ENCODE peak calls at places on chromosomes 3 and 15, in five cellular contexts. One of them, this sample, is unnamed.

GRCh38 chr3:130759692-130760338 is 13.2 kb upstream of the PIK3R4 start:
- DNase-seq in upper lobe of left lung: peak; percentile 60
- DNase-seq in dorsolateral prefrontal cortex: no peak
- DNase-seq in upper lobe of right lung: no peak
- DNase-seq in neural progenitor cell: peak; percentile 66
- DNase-seq in this sample: no peak

GRCh38 chr3:133761605-133762484 is 15.7 kb downstream of the TF start:
- DNase-seq in upper lobe of left lung: no peak
- DNase-seq in dorsolateral prefrontal cortex: no peak
- DNase-seq in upper lobe of right lung: no peak
- DNase-seq in neural progenitor cell: no peak
- DNase-seq in this sample: no peak

GRCh38 chr3:142962520-142963265 is 781 bp downstream of the PAQR9 start:
- DNase-seq in upper lobe of left lung: no peak
- DNase-seq in dorsolateral prefrontal cortex: no peak
- DNase-seq in upper lobe of right lung: no peak
- DNase-seq in neural progenitor cell: no peak
- DNase-seq in this sample: no peak

GRCh38 chr3:181823716-181824115 is 112.0 kb downstream of the SOX2 start:
- DNase-seq in upper lobe of left lung: no peak
- DNase-seq in dorsolateral prefrontal cortex: no peak
- DNase-seq in upper lobe of right lung: no peak
- DNase-seq in neural progenitor cell: no peak
- DNase-seq in this sample: no peak

GRCh38 chr3:127072971-127073851 is 90.3 kb downstream of the PLXNA1 start:
- DNase-seq in upper lobe of left lung: no peak
- DNase-seq in dorsolateral prefrontal cortex: no peak
- DNase-seq in upper lobe of right lung: peak; percentile 52
- DNase-seq in neural progenitor cell: no peak
- DNase-seq in this sample: no peak

GRCh38 chr3:59235221-59236012 is 185.6 kb upstream of the CFAP20DC start:
- DNase-seq in upper lobe of left lung: no peak
- DNase-seq in dorsolateral prefrontal cortex: no peak
- DNase-seq in upper lobe of right lung: no peak
- DNase-seq in neural progenitor cell: no peak
- DNase-seq in this sample: no peak

GRCh38 chr3:64074091-64074490 is 50.8 kb upstream of the PSMD6 start:
- DNase-seq in upper lobe of left lung: no peak
- DNase-seq in dorsolateral prefrontal cortex: no peak
- DNase-seq in upper lobe of right lung: no peak
- DNase-seq in neural progenitor cell: no peak
- DNase-seq in this sample: no peak

GRCh38 chr3:42166214-42166613 is 75.1 kb downstream of the TRAK1 start:
- DNase-seq in upper lobe of left lung: no peak
- DNase-seq in dorsolateral prefrontal cortex: no peak
- DNase-seq in upper lobe of right lung: no peak
- DNase-seq in neural progenitor cell: no peak
- DNase-seq in this sample: no peak

GRCh38 chr3:44992555-44993470 is 16.8 kb downstream of the EXOSC7 start:
- DNase-seq in upper lobe of left lung: no peak
- DNase-seq in dorsolateral prefrontal cortex: no peak
- DNase-seq in upper lobe of right lung: no peak
- DNase-seq in neural progenitor cell: peak; percentile 64
- DNase-seq in this sample: no peak

GRCh38 chr3:150945226-150945625 is 27.3 kb downstream of the CLRN1 start:
- DNase-seq in upper lobe of left lung: no peak
- DNase-seq in dorsolateral prefrontal cortex: no peak
- DNase-seq in upper lobe of right lung: no peak
- DNase-seq in neural progenitor cell: no peak
- DNase-seq in this sample: no peak

GRCh38 chr3:12993623-12994356 is 79.4 kb downstream of the IQSEC1 start:
- DNase-seq in upper lobe of left lung: no peak
- DNase-seq in dorsolateral prefrontal cortex: no peak
- DNase-seq in upper lobe of right lung: peak; percentile 76
- DNase-seq in neural progenitor cell: peak; percentile 75
- DNase-seq in this sample: no peak

GRCh38 chr3:189132125-189132744 is 39.5 kb upstream of the TPRG1 start:
- DNase-seq in upper lobe of left lung: peak; percentile 71
- DNase-seq in dorsolateral prefrontal cortex: no peak
- DNase-seq in upper lobe of right lung: no peak
- DNase-seq in neural progenitor cell: no peak
- DNase-seq in this sample: peak; percentile 40

GRCh38 chr3:11624161-11624560 is 19.6 kb downstream of the VGLL4 start:
- DNase-seq in upper lobe of left lung: no peak
- DNase-seq in dorsolateral prefrontal cortex: no peak
- DNase-seq in upper lobe of right lung: no peak
- DNase-seq in neural progenitor cell: no peak
- DNase-seq in this sample: no peak

GRCh38 chr15:68298882-68299381 is 21.4 kb downstream of the FEM1B start:
- DNase-seq in upper lobe of left lung: no peak
- DNase-seq in dorsolateral prefrontal cortex: no peak
- DNase-seq in upper lobe of right lung: no peak
- DNase-seq in neural progenitor cell: no peak
- DNase-seq in this sample: no peak

GRCh38 chr3:38327335-38328009 is 19.1 kb upstream of the XYLB start:
- DNase-seq in upper lobe of left lung: no peak
- DNase-seq in dorsolateral prefrontal cortex: no peak
- DNase-seq in upper lobe of right lung: no peak
- DNase-seq in neural progenitor cell: no peak
- DNase-seq in this sample: no peak

GRCh38 chr3:23455084-23455483 is 252.0 kb downstream of the UBE2E2 start:
- DNase-seq in upper lobe of left lung: no peak
- DNase-seq in dorsolateral prefrontal cortex: no peak
- DNase-seq in upper lobe of right lung: no peak
- DNase-seq in neural progenitor cell: no peak
- DNase-seq in this sample: peak; percentile 6

GRCh38 chr3:45554001-45554691 is 40.4 kb upstream of the LIMD1 start:
- DNase-seq in upper lobe of left lung: no peak
- DNase-seq in dorsolateral prefrontal cortex: no peak
- DNase-seq in upper lobe of right lung: no peak
- DNase-seq in neural progenitor cell: no peak
- DNase-seq in this sample: no peak

GRCh38 chr3:160540546-160540945 is 24.8 kb downstream of the KPNA4 start:
- DNase-seq in upper lobe of left lung: no peak
- DNase-seq in dorsolateral prefrontal cortex: no peak
- DNase-seq in upper lobe of right lung: no peak
- DNase-seq in neural progenitor cell: no peak
- DNase-seq in this sample: no peak

GRCh38 chr3:124951511-124952390 is 17.2 kb upstream of the MUC13 start:
- DNase-seq in upper lobe of left lung: no peak
- DNase-seq in dorsolateral prefrontal cortex: no peak
- DNase-seq in upper lobe of right lung: no peak
- DNase-seq in neural progenitor cell: no peak
- DNase-seq in this sample: no peak

GRCh38 chr3:21159565-21159950 is 591.5 kb downstream of the ZNF385D start:
- DNase-seq in upper lobe of left lung: no peak
- DNase-seq in dorsolateral prefrontal cortex: no peak
- DNase-seq in upper lobe of right lung: no peak
- DNase-seq in neural progenitor cell: no peak
- DNase-seq in this sample: no peak

GRCh38 chr15:57330619-57331018 is 45.7 kb upstream of the CGNL1 start:
- DNase-seq in upper lobe of left lung: no peak
- DNase-seq in dorsolateral prefrontal cortex: no peak
- DNase-seq in upper lobe of right lung: no peak
- DNase-seq in neural progenitor cell: no peak
- DNase-seq in this sample: no peak

GRCh38 chr15:68586274-68586961 is 7.6 kb downstream of the CORO2B start:
- DNase-seq in upper lobe of left lung: no peak
- DNase-seq in dorsolateral prefrontal cortex: no peak
- DNase-seq in upper lobe of right lung: peak; percentile 54
- DNase-seq in neural progenitor cell: no peak
- DNase-seq in this sample: peak; percentile 87

GRCh38 chr3:14121859-14122258 is 2.8 kb downstream of the CHCHD4 start:
- DNase-seq in upper lobe of left lung: no peak
- DNase-seq in dorsolateral prefrontal cortex: no peak
- DNase-seq in upper lobe of right lung: no peak
- DNase-seq in neural progenitor cell: peak; percentile 27
- DNase-seq in this sample: no peak

GRCh38 chr3:184361532-184361931 is at the start of the genes CLCN2 and POLR2H:
- DNase-seq in upper lobe of left lung: peak; percentile 61
- DNase-seq in dorsolateral prefrontal cortex: no peak
- DNase-seq in upper lobe of right lung: peak; percentile 83
- DNase-seq in neural progenitor cell: peak; percentile 93
- DNase-seq in this sample: no peak

GRCh38 chr15:52558196-52558595 is 10.6 kb downstream of the ARPP19 start:
- DNase-seq in upper lobe of left lung: peak; percentile 56
- DNase-seq in dorsolateral prefrontal cortex: no peak
- DNase-seq in upper lobe of right lung: no peak
- DNase-seq in neural progenitor cell: no peak
- DNase-seq in this sample: peak; percentile 76

GRCh38 chr15:74176262-74177208 is 3.0 kb downstream of the ISLR start:
- DNase-seq in upper lobe of left lung: no peak
- DNase-seq in dorsolateral prefrontal cortex: peak; percentile 38
- DNase-seq in upper lobe of right lung: peak; percentile 46
- DNase-seq in neural progenitor cell: peak; percentile 67
- DNase-seq in this sample: no peak

GRCh38 chr15:67276666-67277065 is 22.1 kb downstream of the IQCH start:
- DNase-seq in upper lobe of left lung: no peak
- DNase-seq in dorsolateral prefrontal cortex: no peak
- DNase-seq in upper lobe of right lung: no peak
- DNase-seq in neural progenitor cell: no peak
- DNase-seq in this sample: no peak

GRCh38 chr3:124963755-124964154 is 29.2 kb upstream of the MUC13 start:
- DNase-seq in upper lobe of left lung: no peak
- DNase-seq in dorsolateral prefrontal cortex: no peak
- DNase-seq in upper lobe of right lung: no peak
- DNase-seq in neural progenitor cell: no peak
- DNase-seq in this sample: no peak

GRCh38 chr15:63155486-63155885 is 1.8 kb downstream of the RPS27L start:
- DNase-seq in upper lobe of left lung: no peak
- DNase-seq in dorsolateral prefrontal cortex: no peak
- DNase-seq in upper lobe of right lung: no peak
- DNase-seq in neural progenitor cell: no peak
- DNase-seq in this sample: no peak

GRCh38 chr3:107668398-107668797 is 145.6 kb downstream of the BBX start:
- DNase-seq in upper lobe of left lung: no peak
- DNase-seq in dorsolateral prefrontal cortex: no peak
- DNase-seq in upper lobe of right lung: no peak
- DNase-seq in neural progenitor cell: no peak
- DNase-seq in this sample: no peak

GRCh38 chr3:194395767-194396527 is 3.1 kb downstream of the GP5 start:
- DNase-seq in upper lobe of left lung: no peak
- DNase-seq in dorsolateral prefrontal cortex: no peak
- DNase-seq in upper lobe of right lung: peak; percentile 65
- DNase-seq in neural progenitor cell: peak; percentile 56
- DNase-seq in this sample: no peak

GRCh38 chr3:193563999-193564398 is 9.3 kb upstream of the ATP13A4 start:
- DNase-seq in upper lobe of left lung: peak; percentile 80
- DNase-seq in dorsolateral prefrontal cortex: no peak
- DNase-seq in upper lobe of right lung: no peak
- DNase-seq in neural progenitor cell: peak; percentile 50
- DNase-seq in this sample: no peak

GRCh38 chr3:64160000-64160690 is 65.1 kb downstream of the PRICKLE2 start:
- DNase-seq in upper lobe of left lung: no peak
- DNase-seq in dorsolateral prefrontal cortex: no peak
- DNase-seq in upper lobe of right lung: no peak
- DNase-seq in neural progenitor cell: no peak
- DNase-seq in this sample: no peak

GRCh38 chr15:45704329-45705249 is 69.8 kb downstream of the SQOR start:
- DNase-seq in upper lobe of left lung: peak; percentile 23
- DNase-seq in dorsolateral prefrontal cortex: no peak
- DNase-seq in upper lobe of right lung: peak; percentile 69
- DNase-seq in neural progenitor cell: peak; percentile 85
- DNase-seq in this sample: no peak

GRCh38 chr3:71987089-71987735 is 202.3 kb upstream of the PROK2 start:
- DNase-seq in upper lobe of left lung: no peak
- DNase-seq in dorsolateral prefrontal cortex: no peak
- DNase-seq in upper lobe of right lung: no peak
- DNase-seq in neural progenitor cell: no peak
- DNase-seq in this sample: no peak
- TF ChIP-seq CTCF in upper lobe of left lung: no peak
- TF ChIP-seq CTCF in dorsolateral prefrontal cortex: peak; percentile 19
- TF ChIP-seq CTCF in upper lobe of right lung: peak; percentile 24
- TF ChIP-seq CTCF in neural progenitor cell: peak; percentile 29
- TF ChIP-seq CTCF in this sample: peak; percentile 58

GRCh38 chr15:64975390-64975789 is 14.3 kb downstream of the SPG21 start:
- DNase-seq in upper lobe of left lung: no peak
- DNase-seq in dorsolateral prefrontal cortex: no peak
- DNase-seq in upper lobe of right lung: no peak
- DNase-seq in neural progenitor cell: no peak
- DNase-seq in this sample: no peak

GRCh38 chr15:64970696-64971095 is 19.0 kb downstream of the SPG21 start:
- DNase-seq in upper lobe of left lung: peak; percentile 46
- DNase-seq in dorsolateral prefrontal cortex: no peak
- DNase-seq in upper lobe of right lung: peak; percentile 74
- DNase-seq in neural progenitor cell: no peak
- DNase-seq in this sample: no peak

GRCh38 chr15:64969401-64969800 is 20.3 kb downstream of the SPG21 start:
- DNase-seq in upper lobe of left lung: no peak
- DNase-seq in dorsolateral prefrontal cortex: no peak
- DNase-seq in upper lobe of right lung: no peak
- DNase-seq in neural progenitor cell: no peak
- DNase-seq in this sample: no peak
- H3K4me3 ChIP-seq in upper lobe of left lung: no peak overlapping the region
- H3K4me3 ChIP-seq in dorsolateral prefrontal cortex: no peak overlapping the region
- H3K4me3 ChIP-seq in upper lobe of right lung: no peak overlapping the region
- H3K4me3 ChIP-seq in neural progenitor cell: no peak overlapping the region
- H3K4me3 ChIP-seq in this sample: no peak overlapping the region

DNA sequence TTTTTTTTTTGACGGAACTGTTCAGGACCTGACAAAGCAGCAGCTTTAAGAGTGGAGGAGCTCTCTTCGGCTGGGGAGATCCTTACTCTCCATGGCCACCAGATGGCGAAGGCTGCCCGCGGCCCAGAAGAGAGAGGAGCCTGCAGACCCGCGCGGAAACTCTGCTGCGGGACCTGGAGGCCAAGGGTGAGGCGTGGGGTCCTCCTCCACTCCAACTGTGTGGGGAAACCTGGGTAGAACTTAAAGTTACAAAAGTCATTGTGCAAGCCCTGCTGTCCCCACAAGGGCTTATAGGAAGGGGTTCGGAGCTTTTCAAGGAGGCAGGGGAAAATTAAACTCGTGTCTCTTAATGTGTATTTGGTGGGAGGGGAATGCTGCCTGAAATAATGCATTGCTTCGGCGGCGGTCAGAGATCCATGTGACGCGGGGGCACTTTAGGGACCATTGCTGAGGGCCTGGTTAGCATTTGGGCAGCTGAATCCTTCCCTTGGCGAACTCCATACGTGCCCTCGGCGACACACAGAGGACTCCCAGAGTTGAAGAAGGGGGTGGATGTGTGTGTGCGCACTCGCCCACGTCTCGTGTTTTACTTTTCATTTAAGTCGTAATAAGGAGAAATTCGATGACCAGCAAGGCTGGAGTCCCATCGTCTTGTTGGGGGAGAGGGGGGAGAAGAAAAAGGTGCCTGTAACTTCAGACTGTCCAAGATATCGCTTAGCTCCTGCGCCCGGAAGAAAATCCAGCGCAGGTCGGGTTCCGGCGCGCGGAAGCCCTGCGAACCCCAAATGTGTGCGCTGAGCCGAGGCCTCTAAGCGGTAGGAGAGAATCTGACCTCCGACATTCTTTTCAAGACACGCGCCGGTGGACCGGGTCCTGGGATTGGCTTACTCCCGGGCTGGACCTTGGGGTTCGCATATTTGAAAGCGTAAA is 9.7 kb downstream of the EOMES start:
- DNase-seq in upper lobe of left lung: peak; percentile 78
- DNase-seq in dorsolateral prefrontal cortex: no peak
- DNase-seq in upper lobe of right lung: peak; percentile 87
- DNase-seq in neural progenitor cell: peak; percentile 88
- DNase-seq in this sample: no peak
- TF ChIP-seq CTCF in upper lobe of left lung: peak; percentile 66
- TF ChIP-seq CTCF in dorsolateral prefrontal cortex: peak; percentile 78
- TF ChIP-seq CTCF in upper lobe of right lung: peak; percentile 82
- TF ChIP-seq CTCF in neural progenitor cell: peak; percentile 76
- TF ChIP-seq CTCF in this sample: peak; percentile 81

GRCh38 chr3:69088033-69088432 is 3.3 kb downstream of the ARL6IP5 start:
- DNase-seq in upper lobe of left lung: no peak
- DNase-seq in dorsolateral prefrontal cortex: no peak
- DNase-seq in upper lobe of right lung: no peak
- DNase-seq in neural progenitor cell: no peak
- DNase-seq in this sample: no peak
- H3K4me3 ChIP-seq in upper lobe of left lung: no peak overlapping the region
- H3K4me3 ChIP-seq in dorsolateral prefrontal cortex: peak overlapping the region; percentile 92
- H3K4me3 ChIP-seq in upper lobe of right lung: peak overlapping the region; percentile 74
- H3K4me3 ChIP-seq in neural progenitor cell: no peak overlapping the region
- H3K4me3 ChIP-seq in this sample: peak overlapping the region; percentile 94